ENCODE peak calls at places on chromosomes 5 and 9, in six cellular contexts. V is upper lobe of left lung; C is AG10803; W is transverse colon; P is CD4-positive, CD25-positive, alpha-beta regulatory T cell; F is OCI-LY7. L is an unnamed sample.

GRCh38 chr9:98255064-98255577 is 328 bp downstream of the TBC1D2 start:
- DNase-seq in V (no peak), C (peak; percentile 52), W (peak; percentile 45), P (no peak), F (no peak), L (no peak)

GRCh38 chr5:53895091-53895683 is 334.7 kb downstream of the NDUFS4 start:
- DNase-seq in V (no peak), C (no peak), W (no peak), P (no peak), F (no peak), L (no peak)

GRCh38 chr5:31664566-31664965 is 25.6 kb downstream of the PDZD2 start:
- DNase-seq in V (no peak), C (no peak), W (no peak), P (peak; percentile 7), F (peak; percentile 30), L (no peak)

GRCh38 chr9:11676821-11677220 is 1016.4 kb upstream of the TYRP1 start:
- DNase-seq in V (no peak), C (no peak), W (no peak), P (no peak), F (no peak), L (no peak)

GRCh38 chr5:116387738-116388137 is 186.9 kb downstream of the SEMA6A start:
- DNase-seq in V (no peak), C (no peak), W (no peak), P (no peak), F (no peak), L (no peak)

GRCh38 chr5:64165500-64166200 is at the start of gene RNF180:
- DNase-seq in V (peak; percentile 92), C (peak; percentile 16), W (peak; percentile 24), P (no peak), F (no peak), L (no peak)

GRCh38 chr5:159198063-159199036 is 11.0 kb downstream of the RNF145 start:
- DNase-seq in V (no peak), C (no peak), W (no peak), P (peak; percentile 72), F (peak; percentile 67), L (no peak)

GRCh38 chr9:35842020-35842745 is 13.2 kb downstream of the TMEM8B start:
- DNase-seq in V (peak; percentile 63), C (peak; percentile 70), W (no peak), P (no peak), F (no peak), L (no peak)

GRCh38 chr9:109014267-109015025 is 1.1 kb upstream of the CTNNAL1 start:
- DNase-seq in V (no peak), C (peak; percentile 73), W (peak; percentile 15), P (no peak), F (no peak), L (peak; percentile 74)

GRCh38 chr5:116520706-116521105 is 53.9 kb downstream of the SEMA6A start:
- DNase-seq in V (no peak), C (no peak), W (no peak), P (no peak), F (no peak), L (no peak)

GRCh38 chr9:33187519-33188218 is 20.5 kb upstream of the B4GALT1 start:
- DNase-seq in V (no peak), C (peak; percentile 87), W (no peak), P (no peak), F (no peak), L (no peak)

GRCh38 chr5:131548190-131548589 is 86.8 kb downstream of the RAPGEF6 start:
- DNase-seq in V (no peak), C (no peak), W (no peak), P (peak; percentile 91), F (peak; percentile 21), L (no peak)

GRCh38 chr5:77145666-77146065 is 58.6 kb upstream of the ZBED3 start:
- DNase-seq in V (no peak), C (peak; percentile 57), W (no peak), P (peak; percentile 7), F (no peak), L (no peak)

GRCh38 chr5:111384220-111384619 is 128.1 kb downstream of the STARD4 start:
- DNase-seq in V (no peak), C (no peak), W (no peak), P (no peak), F (no peak), L (no peak)

GRCh38 chr9:107587175-107587963 is 97.8 kb upstream of the KLF4 start:
- DNase-seq in V (peak; percentile 86), C (no peak), W (peak; percentile 88), P (no peak), F (no peak), L (no peak)

GRCh38 chr5:317086-317811 is 4.3 kb upstream of the AHRR start:
- DNase-seq in V (peak; percentile 86), C (peak; percentile 76), W (peak; percentile 38), P (peak; percentile 60), F (peak; percentile 62), L (no peak)

GRCh38 chr9:36748322-36748899 is 175.7 kb downstream of the MELK start:
- DNase-seq in V (no peak), C (peak; percentile 27), W (no peak), P (peak; percentile 23), F (peak; percentile 47), L (no peak)

GRCh38 chr9:111815200-111816070 is 20.7 kb upstream of the SHOC1 start:
- DNase-seq in V (no peak), C (no peak), W (no peak), P (no peak), F (no peak), L (no peak)

GRCh38 chr5:107474724-107475489 is 195.8 kb downstream of the EFNA5 start:
- DNase-seq in V (no peak), C (no peak), W (no peak), P (no peak), F (no peak), L (no peak)

GRCh38 chr5:44299394-44299793 is 89.8 kb downstream of the FGF10 start:
- DNase-seq in V (no peak), C (no peak), W (no peak), P (no peak), F (no peak), L (no peak)

GRCh38 chr9:75274781-75275180 is 186.5 kb downstream of the OSTF1 start:
- DNase-seq in V (no peak), C (no peak), W (no peak), P (no peak), F (no peak), L (no peak)

GRCh38 chr5:87827561-87827960 is 414.8 kb upstream of the CCNH start:
- DNase-seq in V (no peak), C (peak; percentile 15), W (no peak), P (no peak), F (no peak), L (no peak)

DNA sequence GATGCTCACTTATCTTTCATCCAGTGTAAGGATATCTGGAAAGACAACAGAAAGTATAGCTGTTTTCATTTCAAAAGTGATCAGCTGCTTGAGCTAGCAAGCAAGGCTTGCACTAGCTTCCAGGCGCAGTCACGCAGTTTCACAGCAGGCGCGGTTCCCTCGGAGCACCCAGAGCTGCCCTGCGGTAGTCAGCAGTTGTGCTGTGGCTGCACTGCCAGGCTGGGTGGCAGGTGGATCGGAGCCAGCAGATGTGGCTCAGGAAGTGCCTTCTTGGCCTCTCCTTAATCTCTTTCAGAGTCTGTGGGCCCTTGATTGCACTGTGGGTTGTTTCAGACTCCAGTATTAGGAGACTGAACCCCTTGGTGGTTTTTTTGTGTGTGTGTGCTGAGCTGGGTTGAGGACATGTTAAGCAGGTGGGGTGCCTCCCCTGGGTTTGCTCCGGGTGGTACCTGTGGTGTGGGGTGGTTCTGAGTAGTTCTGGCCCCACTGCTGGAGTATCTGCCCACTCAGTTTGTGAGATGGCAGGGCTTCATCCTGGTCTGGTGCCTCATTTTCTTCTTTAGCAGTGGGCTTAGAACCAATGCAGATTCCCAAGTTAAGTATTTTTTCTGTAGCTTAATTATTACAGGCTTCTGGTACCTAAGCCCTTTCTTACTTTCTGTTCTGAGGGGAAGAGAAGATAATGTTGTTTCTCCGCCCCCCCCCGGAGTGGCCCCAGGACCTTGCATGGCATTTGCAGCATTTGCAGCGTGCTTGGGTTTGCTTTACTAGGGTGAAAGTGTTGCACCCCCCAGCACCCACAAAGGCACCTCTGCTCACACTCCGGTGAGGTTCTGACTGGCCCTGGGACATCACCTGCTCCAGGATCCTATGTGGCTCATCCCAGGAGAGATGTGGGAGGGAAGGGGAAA is 16.4 kb downstream of the TENT4A start:
- DNase-seq in V (no peak), C (no peak), W (peak; percentile 63), P (peak; percentile 79), F (peak; percentile 37), L (no peak)
- H3K4me3 ChIP-seq in V (no peak overlapping the region), C (no peak overlapping the region), W (no peak overlapping the region), P (peak overlapping the region; percentile 64), F (no peak overlapping the region), L (no peak overlapping the region)

GRCh38 chr9:135282808-135283207 is 195.3 kb downstream of the OLFM1 start:
- DNase-seq in V (no peak), C (no peak), W (no peak), P (no peak), F (no peak), L (no peak)

GRCh38 chr9:135283621-135284020 is 196.0 kb upstream of the PPP1R26 start:
- DNase-seq in V (no peak), C (no peak), W (no peak), P (no peak), F (no peak), L (no peak)

GRCh38 chr9:135281151-135281550 is 193.7 kb downstream of the OLFM1 start:
- DNase-seq in V (no peak), C (no peak), W (no peak), P (no peak), F (no peak), L (no peak)

GRCh38 chr9:135281661-135282000 is 194.2 kb downstream of the OLFM1 start:
- DNase-seq in V (no peak), C (no peak), W (no peak), P (no peak), F (no peak), L (no peak)

GRCh38 chr9:135282001-135282731 is 194.7 kb downstream of the OLFM1 start:
- DNase-seq in V (peak; percentile 91), C (peak; percentile 11), W (peak; percentile 78), P (no peak), F (peak; percentile 24), L (no peak)
- H3K4me3 ChIP-seq in V (no peak overlapping the region), C (no peak overlapping the region), W (no peak overlapping the region), P (no peak overlapping the region), F (no peak overlapping the region), L (no peak overlapping the region)

DNA sequence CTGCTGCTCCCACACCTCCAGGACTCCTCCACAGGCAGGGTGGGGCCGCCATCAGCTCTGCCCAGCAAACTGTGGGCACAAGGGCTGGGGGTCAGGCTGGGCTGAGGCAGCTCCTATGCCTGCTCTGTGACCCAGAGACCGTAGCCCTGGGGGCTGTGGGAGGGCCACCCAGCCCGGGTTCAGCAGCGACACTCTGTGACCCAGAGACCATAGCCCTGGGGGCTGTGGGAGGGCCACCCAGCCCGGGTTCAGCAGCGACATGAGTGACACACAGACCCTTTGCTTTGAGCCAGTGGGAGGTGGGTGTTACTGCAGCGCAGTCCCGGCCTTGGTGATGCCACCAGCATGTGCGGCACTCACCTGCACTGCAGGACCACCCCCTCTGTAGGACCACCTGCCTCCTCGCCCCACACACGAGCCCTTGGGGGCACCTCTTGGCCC is 118.9 kb upstream of the LPCAT1 start:
- DNase-seq in V (no peak), C (no peak), W (no peak), P (no peak), F (no peak), L (no peak)
- H3K4me3 ChIP-seq in V (no peak overlapping the region), C (no peak overlapping the region), W (no peak overlapping the region), P (no peak overlapping the region), F (no peak overlapping the region), L (no peak overlapping the region)

DNA sequence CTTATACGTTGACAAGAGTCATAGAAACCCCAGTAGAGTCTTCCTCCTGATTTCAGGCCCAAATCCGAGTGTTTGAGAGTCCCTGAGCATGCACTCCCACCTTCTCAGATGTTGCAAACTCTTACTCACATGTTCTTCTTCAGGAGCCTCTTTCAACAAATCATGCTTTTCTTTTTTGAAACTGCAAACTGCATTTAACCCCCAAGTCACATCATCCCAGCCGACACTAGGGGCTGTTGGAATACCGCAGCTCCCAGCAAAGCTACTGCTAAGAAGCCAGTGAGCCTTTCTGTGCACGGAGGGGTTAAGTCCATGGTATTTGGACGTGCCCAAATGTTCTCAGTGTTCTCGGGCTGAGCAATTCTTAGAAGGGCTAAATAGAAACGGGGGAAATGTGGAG is 282.9 kb downstream of the NFIB start:
- DNase-seq in V (no peak), C (no peak), W (no peak), P (no peak), F (no peak), L (peak; percentile 77)
- H3K4me3 ChIP-seq in V (no peak overlapping the region), C (no peak overlapping the region), W (no peak overlapping the region), P (no peak overlapping the region), F (no peak overlapping the region), L (peak overlapping the region; percentile 51)